ENCODE peak calls at places on chromosomes 6 and 20, in nine cellular contexts. N, G, P, A, T, J, I, Z and V are unnamed samples.

GRCh38 chr6:27545271-27546046 is 72.6 kb upstream of the ZNF184 start:
- DNase-seq in A (no peak), I (no peak), T (no peak), G (no peak), Z (peak), J (no peak), P (peak), N (no peak), V (no peak)

GRCh38 chr6:137989696-137990095 is 117.5 kb downstream of the PERP start:
- DNase-seq in A (no peak), Z (no peak), T (no peak), I (no peak), J (no peak), G (no peak), N (no peak), P (no peak), V (no peak)

GRCh38 chr6:44177691-44178423 is 19.2 kb downstream of the CAPN11 start:
- DNase-seq in Z (peak), T (no peak), N (no peak), J (no peak), A (peak), P (no peak), G (no peak), I (peak), V (no peak)

GRCh38 chr6:134746125-134746524 is 203.8 kb downstream of the ALDH8A1 start:
- DNase-seq in T (no peak), N (no peak), P (no peak), I (no peak), A (no peak), G (no peak), J (no peak), Z (no peak), V (no peak)

GRCh38 chr6:38166411-38167240 is 347.1 kb downstream of the ZFAND3 start:
- DNase-seq in I (no peak), G (no peak), N (no peak), P (no peak), J (no peak), A (no peak), T (no peak), Z (no peak), V (no peak)

GRCh38 chr20:2640260-2640659 is 12.2 kb upstream of the NOP56 start:
- DNase-seq in A (no peak), T (no peak), Z (no peak), J (no peak), P (no peak), N (no peak), G (no peak), I (no peak), V (no peak)

GRCh38 chr6:122033564-122034181 is 365.8 kb upstream of the HSF2 start:
- DNase-seq in P (no peak), I (no peak), T (no peak), N (no peak), J (peak), Z (peak), G (peak), A (no peak), V (no peak)

GRCh38 chr6:106799008-106799952 is 169.9 kb downstream of the QRSL1 start:
- DNase-seq in A (no peak), T (no peak), Z (peak), J (no peak), I (no peak), P (no peak), G (no peak), N (no peak), V (no peak)

GRCh38 chr6:106117579-106117978 is 31.4 kb downstream of the PRDM1 start:
- DNase-seq in T (peak), A (no peak), J (no peak), P (peak), G (no peak), I (no peak), Z (no peak), N (no peak), V (no peak)

GRCh38 chr20:32289661-32290431 is 12.4 kb downstream of the KIF3B start:
- DNase-seq in I (no peak), J (no peak), P (no peak), T (no peak), N (no peak), G (no peak), A (no peak), Z (no peak), V (no peak)

GRCh38 chr20:59813948-59814834 is 119.2 kb downstream of the SYCP2 start:
- DNase-seq in Z (no peak), J (no peak), P (no peak), I (peak), A (no peak), G (no peak), N (no peak), T (no peak), V (no peak)

GRCh38 chr6:43727634-43728033 is 40.0 kb upstream of the MRPS18A start:
- DNase-seq in T (no peak), I (no peak), N (no peak), G (no peak), P (no peak), J (no peak), A (no peak), Z (no peak), V (no peak)

GRCh38 chr6:73613806-73614536 is 39.8 kb downstream of the SLC17A5 start:
- DNase-seq in N (no peak), P (no peak), T (no peak), Z (no peak), G (no peak), A (no peak), I (no peak), J (no peak), V (no peak)

GRCh38 chr20:57266251-57267157 is at the start of gene BMP7:
- DNase-seq in N (no peak), G (no peak), P (no peak), A (no peak), Z (peak), T (no peak), J (peak), I (no peak), V (no peak)

GRCh38 chr6:44016131-44016870 is 111.0 kb downstream of the MRPL14 start:
- DNase-seq in I (no peak), P (no peak), A (no peak), Z (no peak), J (no peak), T (no peak), G (no peak), N (no peak), V (no peak)

GRCh38 chr20:41174373-41174772 is 37.0 kb downstream of the PLCG1 start:
- DNase-seq in Z (no peak), P (peak), N (peak), I (no peak), A (no peak), G (no peak), T (no peak), J (no peak), V (no peak)

GRCh38 chr6:141347075-141347474 is 785.6 kb upstream of the GJE1 start:
- DNase-seq in A (no peak), G (no peak), T (no peak), N (no peak), I (no peak), Z (no peak), J (no peak), P (no peak), V (no peak)

GRCh38 chr20:62172666-62173065 is 10.2 kb upstream of the MTG2 start:
- DNase-seq in T (no peak), J (no peak), Z (no peak), N (no peak), A (no peak), G (no peak), I (no peak), P (no peak), V (no peak)

GRCh38 chr20:34544109-34544793 is 14.3 kb upstream of the MAP1LC3A start:
- DNase-seq in J (no peak), P (peak), T (no peak), G (no peak), N (no peak), Z (no peak), A (peak), I (no peak), V (no peak)

GRCh38 chr20:834151-834747 is 734 bp downstream of the FAM110A start:
- DNase-seq in J (no peak), A (no peak), P (no peak), N (no peak), T (no peak), G (no peak), I (no peak), Z (no peak), V (no peak)

GRCh38 chr20:58716476-58717277 is 24.1 kb downstream of the NPEPL1 start:
- DNase-seq in N (peak), I (peak), G (peak), A (peak), P (no peak), J (no peak), Z (no peak), T (no peak), V (peak)

GRCh38 chr6:76135481-76135880 is 63.0 kb upstream of the IMPG1 start:
- DNase-seq in T (no peak), N (no peak), P (no peak), Z (no peak), I (no peak), J (no peak), G (no peak), A (no peak), V (no peak)

GRCh38 chr6:79168695-79168980 is 65.8 kb downstream of the HMGN3 start:
- DNase-seq in P (no peak), J (no peak), G (no peak), A (no peak), T (no peak), I (no peak), Z (peak), N (no peak), V (no peak)

GRCh38 chr20:33034115-33034514 is 2.7 kb downstream of the BPIFB6 start:
- DNase-seq in N (no peak), P (no peak), A (no peak), J (no peak), I (no peak), G (no peak), T (no peak), Z (no peak), V (no peak)

GRCh38 chr6:45254242-45254641 is 73.9 kb upstream of the RUNX2 start:
- DNase-seq in T (no peak), N (no peak), Z (no peak), J (no peak), A (no peak), P (no peak), G (no peak), I (no peak), V (no peak)

GRCh38 chr6:14450133-14451040 is 332.8 kb downstream of the CD83 start:
- DNase-seq in J (no peak), I (no peak), A (no peak), G (no peak), N (no peak), P (no peak), Z (no peak), T (no peak), V (peak)

GRCh38 chr20:25669826-25670422 is 26.7 kb downstream of the ZNF337 start:
- DNase-seq in Z (peak), P (no peak), T (no peak), N (no peak), I (no peak), J (no peak), G (no peak), A (no peak), V (no peak)

GRCh38 chr6:21496749-21497148 is 96.8 kb upstream of the SOX4 start:
- DNase-seq in J (no peak), T (no peak), Z (no peak), A (no peak), I (no peak), N (no peak), P (no peak), G (no peak), V (no peak)

GRCh38 chr20:49561806-49562205 is 6.1 kb downstream of the PTGIS start:
- DNase-seq in N (no peak), G (no peak), A (no peak), T (no peak), P (no peak), I (no peak), J (no peak), Z (no peak), V (no peak)

GRCh38 chr6:44126320-44127149 is 717 bp downstream of the MRPL14 start:
- DNase-seq in N (peak), G (peak), I (peak), Z (peak), J (no peak), A (peak), P (peak), T (peak), V (peak)

GRCh38 chr20:53917145-53918009 is 153.0 kb downstream of the BCAS1 start:
- DNase-seq in T (no peak), Z (no peak), J (peak), I (peak), N (no peak), A (peak), G (no peak), P (no peak), V (peak)

GRCh38 chr6:107600936-107601335 is 111.0 kb downstream of the SOBP start:
- DNase-seq in I (peak), G (no peak), T (no peak), P (no peak), Z (peak), A (no peak), J (no peak), N (no peak), V (no peak)

GRCh38 chr6:44634321-44634720 is 246.8 kb downstream of the CDC5L start:
- DNase-seq in G (no peak), Z (no peak), N (no peak), P (no peak), T (no peak), I (no peak), J (no peak), A (no peak), V (no peak)

GRCh38 chr20:56736285-56736857 is 107.3 kb downstream of the TFAP2C start:
- DNase-seq in J (no peak), Z (no peak), A (no peak), G (no peak), I (no peak), N (no peak), P (no peak), T (no peak), V (no peak)

GRCh38 chr6:168336967-168337366 is 17.4 kb upstream of the DACT2 start:
- DNase-seq in J (no peak), P (no peak), A (no peak), T (no peak), I (no peak), N (no peak), Z (no peak), G (no peak), V (no peak)